ENCODE peak calls at places on chromosomes 13 and 19, in five cellular contexts. G, R, F, O and J are unnamed samples.

GRCh38 chr13:100108913-100109507 is 20.1 kb downstream of the PCCA start:
- DNase-seq in G (no peak), R (no peak), F (no peak), O (no peak), J (no peak)

GRCh38 chr19:9836021-9836420 is 903 bp downstream of the PIN1 start:
- DNase-seq in G (no peak), R (no peak), F (no peak), O (no peak), J (no peak)

GRCh38 chr13:45873491-45874360 is 22.2 kb upstream of the SIAH3 start:
- DNase-seq in G (no peak), R (no peak), F (no peak), O (peak), J (no peak)

GRCh38 chr13:46168818-46169217 is 13.2 kb downstream of the LCP1 start:
- DNase-seq in G (no peak), R (no peak), F (no peak), O (no peak), J (no peak)

GRCh38 chr13:101706651-101707050 is 254.2 kb downstream of the ITGBL1 start:
- DNase-seq in G (no peak), R (no peak), F (no peak), O (peak), J (no peak)

GRCh38 chr19:23070353-23070781 is 46.5 kb upstream of the ZNF730 start:
- DNase-seq in G (peak), R (no peak), F (no peak), O (no peak), J (no peak)

GRCh38 chr19:3372413-3372812 is 6.0 kb downstream of the NFIC start:
- DNase-seq in G (no peak), R (no peak), F (no peak), O (no peak), J (no peak)

GRCh38 chr19:591099-591958 is 1.6 kb downstream of the HCN2 start:
- DNase-seq in G (no peak), R (no peak), F (peak), O (no peak), J (peak)

GRCh38 chr19:19627442-19627715 is 641 bp downstream of the LPAR2 start:
- DNase-seq in G (no peak), R (no peak), F (no peak), O (no peak), J (no peak)

GRCh38 chr19:42254083-42254849 is 662 bp downstream of the ERF start:
- DNase-seq in G (peak), R (peak), F (peak), O (no peak), J (no peak)

GRCh38 chr13:67184247-67184646 is 45.9 kb downstream of the PCDH9 start:
- DNase-seq in G (no peak), R (no peak), F (no peak), O (no peak), J (no peak)

GRCh38 chr13:40732658-40733057 is 38.3 kb downstream of the MRPS31 start:
- DNase-seq in G (no peak), R (no peak), F (no peak), O (no peak), J (no peak)

GRCh38 chr13:110023729-110024645 is 237.6 kb upstream of the IRS2 start:
- DNase-seq in G (no peak), R (no peak), F (no peak), O (no peak), J (no peak)